ENCODE peak calls at places on chromosomes 2 and 18, in nine cellular contexts. B is astrocyte of the cerebellum; D is coronary artery; P is CD8-positive, alpha-beta T cell; T is fibroblast of the aortic adventitia; J is stomach; R is Peyer's patch; Y is heart right ventricle; H is astrocyte of the spinal cord. K is an unnamed sample.
A peak's percentile ranks its signal among the peaks of the same experiment; 100 is the strongest.

GRCh38 chr2:71699428-71699827 is 246.1 kb downstream of the DYSF start:
- DNase-seq in B (no peak), D (no peak), P (no peak), T (no peak), J (no peak), R (no peak), Y (no peak), H (no peak), K (no peak)

GRCh38 chr18:42929857-42930256 is 185.6 kb downstream of the RIT2 start:
- DNase-seq in B (peak; percentile 11), D (no peak), P (no peak), T (peak; percentile 12), J (no peak), R (no peak), Y (no peak), H (peak; percentile 33), K (no peak)

GRCh38 chr2:227816507-227817274 is 3.0 kb downstream of the CCL20 start:
- DNase-seq in B (peak; percentile 15), D (no peak), P (no peak), T (peak; percentile 66), J (no peak), R (no peak), Y (no peak), H (peak; percentile 68), K (no peak)

GRCh38 chr2:73035899-73036778 is 35.4 kb downstream of the SFXN5 start:
- DNase-seq in B (no peak), D (no peak), P (no peak), T (no peak), J (no peak), R (no peak), Y (no peak), H (no peak), K (no peak)

GRCh38 chr18:1370552-1370951 is 465.9 kb downstream of the ADCYAP1 start:
- DNase-seq in B (no peak), D (no peak), P (no peak), T (no peak), J (no peak), R (no peak), Y (no peak), H (no peak), K (no peak)

GRCh38 chr2:119826370-119826961 is 66.7 kb downstream of the PTPN4 start:
- DNase-seq in B (no peak), D (no peak), P (no peak), T (peak; percentile 18), J (no peak), R (no peak), Y (no peak), H (peak; percentile 26), K (no peak)

GRCh38 chr2:201182650-201183372 is at the start of gene CASP10:
- DNase-seq in B (no peak), D (no peak), P (no peak), T (peak; percentile 89), J (peak; percentile 42), R (no peak), Y (no peak), H (peak; percentile 19), K (no peak)

GRCh38 chr2:27737676-27738348 is 33.7 kb upstream of the MRPL33 start:
- DNase-seq in B (no peak), D (no peak), P (no peak), T (peak; percentile 84), J (peak; percentile 53), R (peak; percentile 65), Y (no peak), H (peak; percentile 47), K (peak; percentile 72)

GRCh38 chr2:216732334-216732733 is 37.0 kb upstream of the IGFBP5 start:
- DNase-seq in B (no peak), D (no peak), P (no peak), T (no peak), J (no peak), R (no peak), Y (no peak), H (no peak), K (no peak)

GRCh38 chr2:68829764-68830163 is 41.4 kb downstream of the BMP10 start:
- DNase-seq in B (no peak), D (no peak), P (no peak), T (no peak), J (no peak), R (no peak), Y (no peak), H (no peak), K (no peak)

GRCh38 chr18:36624451-36625167 is 204.2 kb downstream of the TPGS2 start:
- DNase-seq in B (no peak), D (no peak), P (no peak), T (no peak), J (no peak), R (no peak), Y (peak; percentile 32), H (no peak), K (no peak)
- TF ChIP-seq CTCF in B (no peak), D (no peak), P (no peak), T (no peak), J (no peak), R (no peak), Y (no peak), H (no peak), K (no peak)

DNA sequence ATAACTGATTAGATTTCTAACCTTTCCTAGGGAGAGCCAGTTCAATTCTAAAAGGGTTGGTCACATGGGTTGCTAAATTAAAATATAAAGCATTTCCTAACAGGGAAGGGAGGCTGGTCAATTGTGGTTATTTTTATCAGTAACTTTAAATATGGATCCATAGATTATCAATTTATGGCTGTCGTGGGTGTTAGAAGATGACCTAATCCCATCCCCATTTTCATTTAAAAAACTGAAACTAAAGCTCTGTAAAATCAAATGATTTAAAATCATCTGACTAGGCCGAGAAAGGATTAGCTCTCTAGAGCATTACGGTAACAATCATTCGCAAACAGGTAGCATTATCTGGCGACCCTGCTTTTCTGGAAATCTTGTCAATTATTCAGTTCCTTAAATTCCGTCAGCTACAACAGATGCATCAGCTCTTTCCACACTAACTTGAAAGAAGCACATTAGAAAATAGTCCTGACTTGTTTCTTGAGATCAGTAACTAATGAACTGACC is 940 bp upstream of the HNRNPA3 start:
- DNase-seq in B (no peak), D (no peak), P (no peak), T (no peak), J (no peak), R (no peak), Y (no peak), H (no peak), K (no peak)
- H3K4me3 ChIP-seq in B (peak overlapping the region; percentile 68), D (peak overlapping the region; percentile 68), P (peak overlapping the region; percentile 83), T (peak overlapping the region; percentile 78), J (peak overlapping the region; percentile 46), R (peak overlapping the region; percentile 90), Y (peak overlapping the region; percentile 82), H (peak overlapping the region; percentile 70), K (peak overlapping the region; percentile 64)

DNA sequence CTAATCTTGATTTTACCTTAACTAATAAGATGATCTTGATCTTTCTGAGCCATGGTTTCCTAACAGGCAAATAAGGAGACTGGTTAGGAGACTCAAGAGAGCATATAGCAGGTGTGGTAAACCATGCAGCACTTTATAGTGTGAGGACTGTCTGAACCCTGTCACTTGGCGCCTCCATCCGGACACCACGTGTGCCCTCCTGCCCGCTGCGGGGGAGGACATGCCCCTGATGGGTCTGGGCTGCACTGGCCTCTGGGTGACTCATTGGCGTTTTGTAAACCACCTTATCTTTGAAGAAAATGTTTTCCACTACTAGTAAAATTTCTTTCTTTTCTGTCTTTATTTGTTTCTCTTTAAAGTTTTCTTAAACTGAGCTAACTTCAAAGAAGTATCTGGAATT is 131.1 kb downstream of the FMNL2 start:
- DNase-seq in B (no peak), D (no peak), P (no peak), T (no peak), J (no peak), R (no peak), Y (no peak), H (no peak), K (no peak)
- TF ChIP-seq CTCF in B (no peak), D (no peak), P (no peak), T (no peak), J (no peak), R (no peak), Y (no peak), H (no peak), K (no peak)

DNA sequence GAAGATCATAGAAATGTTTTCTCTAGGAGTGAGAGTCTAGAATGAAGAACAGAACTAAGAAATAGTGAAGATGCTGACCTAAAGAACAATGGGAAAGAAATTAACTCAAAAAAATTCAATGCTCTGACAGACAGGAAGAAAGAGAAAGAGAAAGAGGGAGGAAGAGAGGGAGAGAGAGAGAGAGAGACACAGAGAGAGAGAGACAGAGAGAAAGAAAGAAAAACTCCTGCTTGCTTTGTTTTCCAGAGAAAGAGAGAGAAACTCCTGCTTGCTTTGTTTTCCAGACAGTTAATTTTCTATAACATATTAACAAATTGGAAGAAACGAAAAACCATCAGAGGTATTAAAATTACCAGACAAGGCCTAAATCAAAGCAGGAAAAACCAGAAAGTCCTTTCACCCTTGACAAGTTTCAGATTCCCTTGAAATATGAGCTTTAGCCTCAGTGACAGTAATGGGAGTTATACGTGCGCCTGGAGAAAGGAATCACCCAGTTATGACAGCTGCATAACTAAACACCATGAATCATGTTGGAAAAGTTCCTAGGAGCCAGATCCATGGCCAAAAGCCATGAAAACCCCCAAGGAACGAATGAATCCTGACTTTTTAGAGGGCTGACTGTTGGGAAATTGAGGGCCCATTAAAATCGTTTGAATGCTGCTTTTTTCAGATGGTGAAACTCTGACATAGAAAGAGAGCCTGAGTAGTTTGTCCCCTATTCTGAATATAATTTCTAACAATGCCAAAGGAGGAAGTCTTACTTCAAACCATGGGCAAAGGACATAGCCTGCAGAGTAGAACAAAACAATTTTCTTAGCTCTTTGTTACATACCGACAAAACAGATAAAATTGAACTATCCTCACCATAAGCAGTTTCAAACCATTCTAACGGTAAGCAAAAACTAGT is 228.6 kb upstream of the CHST9 start:
- DNase-seq in B (peak; percentile 74), D (no peak), P (no peak), T (peak; percentile 75), J (no peak), R (no peak), Y (peak; percentile 35), H (peak; percentile 68), K (no peak)
- H3K4me3 ChIP-seq in B (no peak overlapping the region), D (no peak overlapping the region), P (no peak overlapping the region), T (no peak overlapping the region), J (no peak overlapping the region), R (no peak overlapping the region), Y (no peak overlapping the region), H (no peak overlapping the region), K (no peak overlapping the region)

GRCh38 chr2:191691016-191691725 is 13.2 kb downstream of the NABP1 start:
- DNase-seq in B (peak; percentile 85), D (no peak), P (no peak), T (peak; percentile 93), J (peak; percentile 32), R (peak; percentile 78), Y (peak; percentile 62), H (peak; percentile 87), K (peak; percentile 79)
- TF ChIP-seq CTCF in B (peak; percentile 75), D (peak; percentile 33), P (peak; percentile 81), T (peak; percentile 85), J (peak; percentile 85), R (peak; percentile 74), Y (peak; percentile 58), H (peak; percentile 81), K (peak; percentile 72)

DNA sequence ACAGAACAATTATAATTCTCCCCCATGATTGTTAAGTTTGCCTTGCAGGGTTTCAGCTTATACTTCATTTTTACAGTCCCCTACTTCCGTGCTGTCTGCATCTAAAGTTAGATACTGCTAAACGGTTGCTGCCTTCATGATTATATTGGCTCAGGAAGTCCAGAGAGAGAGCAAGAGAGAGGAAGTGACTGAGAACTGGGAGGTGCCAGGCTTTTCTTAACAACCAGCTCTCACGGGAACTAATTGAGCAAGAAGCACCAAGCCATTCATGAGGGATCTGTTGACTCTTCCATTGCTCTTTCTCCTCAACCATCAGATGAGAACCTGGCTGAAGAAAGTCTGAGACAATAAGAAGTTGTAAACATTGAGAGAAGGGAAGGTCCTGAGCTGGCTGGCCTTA is 125.5 kb upstream of the SIX2 start:
- DNase-seq in B (no peak), D (no peak), P (no peak), T (peak; percentile 65), J (no peak), R (no peak), Y (no peak), H (no peak), K (no peak)
- H3K4me3 ChIP-seq in B (no peak overlapping the region), D (no peak overlapping the region), P (no peak overlapping the region), T (no peak overlapping the region), J (no peak overlapping the region), R (no peak overlapping the region), Y (no peak overlapping the region), H (no peak overlapping the region), K (no peak overlapping the region)